ENCODE peak calls at places on chromosome 6, in six cellular contexts. Y, U, G, R, Q and F are unnamed samples.

GRCh38 chr6:131909408-131910218 is 41.6 kb downstream of the CCN2 start:
- DNase-seq in Y (peak; percentile 69), U (peak; percentile 27), G (peak; percentile 87), R (peak; percentile 78), Q (peak; percentile 87), F (peak; percentile 49)

GRCh38 chr6:162119349-162119748 is 608.2 kb downstream of the PRKN start:
- DNase-seq in Y (peak; percentile 59), U (no peak), G (no peak), R (peak; percentile 58), Q (no peak), F (no peak)

GRCh38 chr6:136284909-136285308 is 4.7 kb downstream of the BCLAF1 start:
- DNase-seq in Y (peak; percentile 44), U (no peak), G (no peak), R (peak; percentile 33), Q (peak; percentile 30), F (no peak)

GRCh38 chr6:97586344-97586743 is 303.3 kb upstream of the MMS22L start:
- DNase-seq in Y (peak; percentile 46), U (no peak), G (no peak), R (peak; percentile 1), Q (no peak), F (no peak)

GRCh38 chr6:12311106-12311505 is 20.9 kb downstream of the EDN1 start:
- DNase-seq in Y (no peak), U (no peak), G (no peak), R (no peak), Q (peak; percentile 70), F (no peak)

GRCh38 chr6:73285674-73286283 is 22.8 kb upstream of the KHDC1 start:
- DNase-seq in Y (peak; percentile 69), U (peak; percentile 51), G (no peak), R (peak; percentile 77), Q (peak; percentile 60), F (no peak)

GRCh38 chr6:121157913-121158312 is 176.4 kb downstream of the TBC1D32 start:
- DNase-seq in Y (peak; percentile 34), U (no peak), G (no peak), R (peak; percentile 14), Q (peak; percentile 23), F (no peak)

GRCh38 chr6:37207903-37208456 is 38.0 kb downstream of the PIM1 start:
- DNase-seq in Y (peak; percentile 71), U (peak; percentile 76), G (peak; percentile 65), R (peak; percentile 89), Q (peak; percentile 90), F (peak; percentile 83)

GRCh38 chr6:45184040-45184439 is 144.1 kb upstream of the RUNX2 start:
- DNase-seq in Y (no peak), U (no peak), G (no peak), R (no peak), Q (no peak), F (no peak)

GRCh38 chr6:4864534-4864933 is 88.3 kb downstream of the CDYL start:
- DNase-seq in Y (no peak), U (no peak), G (no peak), R (no peak), Q (no peak), F (no peak)

GRCh38 chr6:51855310-51856082 is 231.9 kb downstream of the PKHD1 start:
- DNase-seq in Y (peak; percentile 63), U (peak; percentile 8), G (peak; percentile 40), R (peak; percentile 60), Q (peak; percentile 94), F (no peak)

GRCh38 chr6:40387127-40387870 is 199.9 kb downstream of the LRFN2 start:
- DNase-seq in Y (no peak), U (no peak), G (no peak), R (no peak), Q (no peak), F (no peak)

DNA sequence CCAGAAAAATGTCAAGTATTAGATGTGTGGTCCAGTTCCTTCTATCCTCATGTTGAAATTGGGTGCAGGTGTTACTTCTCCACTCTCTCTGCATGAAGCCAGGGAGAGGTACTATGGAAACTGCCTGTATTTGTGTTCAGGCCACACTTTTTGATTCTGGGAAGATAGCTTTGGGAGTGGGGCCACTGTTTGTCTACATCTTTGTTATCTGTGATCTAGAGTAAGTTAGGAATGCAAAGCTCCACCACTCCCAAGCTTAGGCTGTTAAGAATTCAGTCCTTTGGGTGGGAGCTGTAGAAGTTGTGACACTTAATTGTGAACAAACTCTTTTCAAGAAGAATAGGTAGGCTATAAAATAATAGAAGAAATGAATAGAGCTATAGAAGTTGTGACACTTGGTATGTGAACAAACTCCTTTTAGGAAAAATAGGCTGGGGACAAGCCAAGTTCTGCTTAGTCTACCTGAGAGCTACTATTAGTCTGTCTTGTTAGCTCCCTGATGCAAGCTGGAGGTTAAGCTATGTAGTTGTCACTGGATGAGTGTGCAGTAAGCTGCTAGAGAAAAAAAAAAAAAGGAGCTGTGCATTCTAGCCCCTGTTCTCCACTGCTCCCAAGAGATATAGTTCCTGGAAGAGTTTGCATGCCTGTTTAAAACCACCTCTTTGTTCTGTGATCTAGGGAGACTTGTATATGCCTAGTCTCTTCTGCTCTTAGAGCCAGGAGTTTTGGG is 7.1 kb upstream of the GFRAL start:
- DNase-seq in Y (no peak), U (no peak), G (no peak), R (no peak), Q (no peak), F (no peak)
- TF ChIP-seq CTCF in Y (no peak), U (no peak), G (no peak), R (no peak), Q (no peak), F (no peak)

GRCh38 chr6:39029156-39030011 is 19.2 kb upstream of the GLP1R start:
- DNase-seq in Y (no peak), U (peak; percentile 32), G (peak; percentile 53), R (peak; percentile 7), Q (peak; percentile 49), F (peak; percentile 55)
- TF ChIP-seq CTCF in Y (peak; percentile 65), U (peak; percentile 37), G (peak; percentile 72), R (peak; percentile 68), Q (peak; percentile 87), F (peak; percentile 83)

DNA sequence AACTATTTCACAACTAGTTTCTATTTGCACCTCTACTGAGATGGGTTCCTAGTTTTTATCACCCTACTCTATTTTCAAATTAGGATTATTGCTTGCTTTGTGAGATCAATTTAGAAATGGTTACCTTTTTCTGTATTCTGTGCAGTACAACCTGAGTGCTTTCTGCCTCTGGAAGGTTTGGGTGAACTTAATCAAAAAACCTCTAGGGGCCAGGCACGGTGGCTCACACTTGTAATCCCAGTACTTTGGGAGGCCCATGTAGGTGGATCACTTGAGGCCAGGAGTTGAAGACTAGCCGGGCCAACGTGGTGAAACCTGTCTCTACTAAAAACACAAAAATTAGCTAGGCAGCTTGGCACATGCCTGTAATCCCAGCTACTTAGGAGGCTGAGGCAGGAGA is 63.3 kb downstream of the SCAF8 start:
- DNase-seq in Y (no peak), U (no peak), G (no peak), R (no peak), Q (no peak), F (no peak)
- TF ChIP-seq CTCF in Y (no peak), U (no peak), G (no peak), R (no peak), Q (no peak), F (no peak)

DNA sequence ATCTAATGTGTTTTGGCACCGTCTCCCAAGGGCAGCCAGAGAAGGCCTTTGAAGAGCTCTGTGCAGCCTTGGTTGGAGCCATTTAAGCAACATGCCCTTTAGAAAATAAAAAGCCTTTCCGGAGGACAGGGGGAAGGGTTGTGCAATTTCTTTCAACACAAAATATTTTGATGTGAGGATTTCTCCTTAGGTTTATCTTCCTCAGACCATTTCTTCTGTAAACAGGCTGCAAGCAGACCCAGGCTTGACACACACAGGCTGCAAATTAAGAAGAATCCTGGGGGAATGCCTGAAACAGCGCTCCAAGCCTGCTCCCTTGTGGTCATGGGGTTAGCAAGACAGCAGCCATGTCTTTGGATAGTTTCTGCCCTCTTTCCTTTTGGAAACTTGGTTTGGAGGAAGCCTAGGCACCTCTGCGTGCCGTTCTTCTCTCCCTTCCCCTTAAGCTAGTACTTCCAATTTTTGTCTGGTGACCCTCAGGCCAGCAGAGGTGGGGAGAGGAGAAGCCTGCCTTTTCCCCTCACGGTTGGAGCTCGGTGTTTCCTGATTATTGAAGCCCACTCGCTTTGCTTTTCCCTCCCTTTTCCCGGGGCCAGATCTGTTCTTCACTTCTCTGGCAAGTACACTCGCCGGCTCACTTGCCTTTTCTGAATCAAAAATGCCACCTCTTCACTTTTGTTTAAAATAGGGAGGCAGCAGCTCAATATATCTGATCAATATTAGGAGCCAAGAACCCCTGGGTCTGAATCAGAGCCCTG is 39.6 kb upstream of the NOX3 start:
- DNase-seq in Y (peak; percentile 94), U (no peak), G (no peak), R (peak; percentile 96), Q (peak; percentile 6), F (no peak)
- TF ChIP-seq CTCF in Y (peak; percentile 82), U (no peak), G (no peak), R (peak; percentile 63), Q (peak; percentile 28), F (no peak)

DNA sequence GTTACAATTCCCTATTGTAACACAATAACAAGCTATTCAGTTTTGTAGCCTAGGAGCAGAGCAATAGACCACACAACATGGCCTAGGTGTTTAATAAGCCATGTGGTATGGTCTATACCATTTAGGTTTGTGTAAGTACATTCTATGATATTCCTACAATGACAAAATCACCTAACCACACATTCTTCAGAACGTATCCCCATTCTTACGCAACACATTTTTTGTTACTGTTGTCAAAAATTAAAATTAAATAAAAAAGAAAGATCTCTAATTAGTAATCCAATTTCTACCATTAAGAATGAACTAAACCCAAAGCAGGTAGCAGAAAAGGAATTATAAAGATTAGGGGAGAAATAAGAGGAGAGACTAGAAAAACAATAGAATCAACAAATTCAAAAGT is 44.0 kb downstream of the RANBP9 start:
- DNase-seq in Y (peak; percentile 25), U (no peak), G (no peak), R (no peak), Q (no peak), F (no peak)
- TF ChIP-seq CTCF in Y (no peak), U (no peak), G (no peak), R (no peak), Q (no peak), F (no peak)

GRCh38 chr6:43996614-43997341 is 130.5 kb downstream of the MRPL14 start:
- DNase-seq in Y (no peak), U (no peak), G (no peak), R (no peak), Q (no peak), F (no peak)
- TF ChIP-seq CTCF in Y (no peak), U (no peak), G (no peak), R (no peak), Q (no peak), F (no peak)

GRCh38 chr6:87763276-87763675 is 61.2 kb upstream of the AKIRIN2 start:
- DNase-seq in Y (no peak), U (no peak), G (no peak), R (no peak), Q (no peak), F (no peak)
- TF ChIP-seq CTCF in Y (no peak), U (no peak), G (no peak), R (no peak), Q (no peak), F (no peak)